ENCODE peak calls at places on chromosomes 5 and 9, in six cellular contexts. Z is HFFc6, O is GM12891, U is LoVo, C is Kasumi-1, I is psoas muscle. W is an unnamed sample.

GRCh38 chr5:90802695-90803317 is 244.2 kb downstream of the ADGRV1 start:
- DNase-seq in Z (peak; percentile 32), O (peak; percentile 21), U (peak; percentile 57), C (peak; percentile 62), I (no peak), W (no peak)

GRCh38 chr9:112867275-112867991 is 23.2 kb downstream of the SLC46A2 start:
- DNase-seq in Z (peak; percentile 80), O (no peak), U (peak; percentile 73), C (no peak), I (no peak), W (no peak)

GRCh38 chr9:108241384-108241783 is 614.4 kb downstream of the ACTL7B start:
- DNase-seq in Z (no peak), O (no peak), U (no peak), C (no peak), I (no peak), W (no peak)

GRCh38 chr9:131500939-131501541 is 1.7 kb upstream of the POMT1 start:
- DNase-seq in Z (peak; percentile 81), O (no peak), U (peak; percentile 66), C (peak; percentile 4), I (no peak), W (peak; percentile 12)

GRCh38 chr5:138844812-138845513 is 30.2 kb downstream of the LRRTM2 start:
- DNase-seq in Z (peak; percentile 78), O (no peak), U (no peak), C (no peak), I (no peak), W (no peak)

GRCh38 chr5:16674750-16675149 is 58.0 kb upstream of the RETREG1 start:
- DNase-seq in Z (no peak), O (no peak), U (no peak), C (no peak), I (no peak), W (no peak)

GRCh38 chr5:139633295-139634027 is 14.7 kb upstream of the CXXC5 start:
- DNase-seq in Z (peak; percentile 60), O (no peak), U (peak; percentile 84), C (peak; percentile 82), I (peak; percentile 85), W (no peak)

GRCh38 chr9:117278656-117279055 is 136.2 kb downstream of the ASTN2 start:
- DNase-seq in Z (no peak), O (no peak), U (no peak), C (no peak), I (no peak), W (no peak)

GRCh38 chr9:98607787-98608186 is 100.9 kb downstream of the GABBR2 start:
- DNase-seq in Z (peak; percentile 65), O (no peak), U (no peak), C (no peak), I (no peak), W (no peak)

GRCh38 chr5:122738088-122738487 is 36.8 kb upstream of the SNX2 start:
- DNase-seq in Z (no peak), O (no peak), U (no peak), C (no peak), I (no peak), W (no peak)

GRCh38 chr5:139138109-139138508 is 60.1 kb downstream of the SIL1 start:
- DNase-seq in Z (no peak), O (no peak), U (no peak), C (no peak), I (no peak), W (no peak)

GRCh38 chr5:136057401-136057951 is 28.7 kb downstream of the TGFBI start:
- DNase-seq in Z (no peak), O (no peak), U (no peak), C (peak; percentile 49), I (no peak), W (no peak)

GRCh38 chr5:112059601-112060135 is 302.7 kb upstream of the NREP start:
- DNase-seq in Z (no peak), O (no peak), U (no peak), C (no peak), I (no peak), W (no peak)

GRCh38 chr9:137310190-137311052 is 8.3 kb upstream of the NRARP start:
- DNase-seq in Z (no peak), O (peak; percentile 30), U (no peak), C (no peak), I (peak; percentile 51), W (no peak)

GRCh38 chr5:1788200-1788599 is 11.4 kb downstream of the MRPL36 start:
- DNase-seq in Z (no peak), O (no peak), U (no peak), C (no peak), I (no peak), W (no peak)

GRCh38 chr5:36452394-36453100 is 150.8 kb upstream of the RANBP3L start:
- DNase-seq in Z (no peak), O (no peak), U (no peak), C (no peak), I (no peak), W (no peak)

GRCh38 chr9:125932012-125932411 is 184.8 kb downstream of the PBX3 start:
- DNase-seq in Z (peak; percentile 100), O (no peak), U (peak; percentile 41), C (no peak), I (no peak), W (peak; percentile 56)

GRCh38 chr5:154038241-154038603 is 488 bp downstream of the FAM114A2 start:
- DNase-seq in Z (peak; percentile 1), O (peak; percentile 32), U (peak; percentile 47), C (peak; percentile 60), I (no peak), W (no peak)

GRCh38 chr5:113433862-113434612 is 752 bp downstream of the TSSK1B start:
- DNase-seq in Z (no peak), O (no peak), U (no peak), C (no peak), I (no peak), W (no peak)

GRCh38 chr5:71938886-71939285 is 168.4 kb upstream of the MAP1B start:
- DNase-seq in Z (no peak), O (no peak), U (peak; percentile 85), C (no peak), I (no peak), W (no peak)

GRCh38 chr9:109109962-109110325 is 9.8 kb downstream of the TMEM245 start:
- DNase-seq in Z (peak; percentile 20), O (no peak), U (no peak), C (no peak), I (no peak), W (no peak)

GRCh38 chr9:76521244-76521673 is 62.3 kb downstream of the GCNT1 start:
- DNase-seq in Z (no peak), O (no peak), U (no peak), C (no peak), I (no peak), W (no peak)

GRCh38 chr9:120924698-120925534 is 1.7 kb downstream of the TRAF1 start:
- DNase-seq in Z (no peak), O (no peak), U (no peak), C (no peak), I (no peak), W (no peak)

GRCh38 chr9:2087500-2088313 is 72.6 kb downstream of the SMARCA2 start:
- DNase-seq in Z (peak; percentile 66), O (peak; percentile 13), U (peak; percentile 22), C (peak; percentile 31), I (no peak), W (no peak)

GRCh38 chr5:139419226-139419625 is 15.3 kb upstream of the SPATA24 start:
- DNase-seq in Z (no peak), O (no peak), U (no peak), C (no peak), I (no peak), W (no peak)

GRCh38 chr5:141695627-141696180 is 13.7 kb upstream of the ARAP3 start:
- DNase-seq in Z (no peak), O (no peak), U (no peak), C (no peak), I (no peak), W (no peak)

GRCh38 chr5:86199287-86199686 is 418.5 kb upstream of the COX7C start:
- DNase-seq in Z (no peak), O (no peak), U (no peak), C (no peak), I (no peak), W (no peak)

GRCh38 chr5:127320032-127320945 is 29.7 kb downstream of the MEGF10 start:
- DNase-seq in Z (no peak), O (no peak), U (no peak), C (peak; percentile 29), I (no peak), W (no peak)

GRCh38 chr5:103582364-103582763 is 19.8 kb upstream of the NUDT12 start:
- DNase-seq in Z (peak; percentile 12), O (no peak), U (peak; percentile 25), C (peak; percentile 68), I (no peak), W (no peak)

GRCh38 chr9:114223564-114224246 is 68.4 kb downstream of the COL27A1 start:
- DNase-seq in Z (peak; percentile 66), O (no peak), U (peak; percentile 14), C (no peak), I (no peak), W (no peak)

GRCh38 chr5:16180789-16181082 is 1.1 kb upstream of the MARCHF11 start:
- DNase-seq in Z (no peak), O (no peak), U (no peak), C (no peak), I (no peak), W (no peak)

GRCh38 chr9:37972346-37972745 is 68.4 kb upstream of the SLC25A51 start:
- DNase-seq in Z (peak; percentile 9), O (no peak), U (no peak), C (peak; percentile 5), I (no peak), W (peak; percentile 58)

GRCh38 chr5:128536861-128537305 is 1.2 kb downstream of the FBN2 start:
- DNase-seq in Z (no peak), O (no peak), U (no peak), C (no peak), I (no peak), W (no peak)

GRCh38 chr5:52579391-52579790 is 208.3 kb upstream of the ITGA1 start:
- DNase-seq in Z (no peak), O (no peak), U (no peak), C (no peak), I (no peak), W (no peak)

GRCh38 chr9:34123682-34124081 is 2.8 kb downstream of the DCAF12 start:
- DNase-seq in Z (no peak), O (no peak), U (no peak), C (peak; percentile 99), I (no peak), W (peak; percentile 61)

GRCh38 chr5:87127956-87128687 is 139.6 kb upstream of the RASA1 start:
- DNase-seq in Z (peak; percentile 27), O (no peak), U (no peak), C (no peak), I (no peak), W (no peak)

GRCh38 chr9:135575995-135576631 is 14.6 kb downstream of the PAEP start:
- DNase-seq in Z (no peak), O (no peak), U (no peak), C (no peak), I (no peak), W (no peak)

W was measured in tibial artery.